ENCODE peak calls at places on chromosome 19, in four cellular contexts. One of them, this sample, is unnamed.
A peak's percentile ranks its signal among the peaks of the same experiment; 100 is the strongest.

GRCh38 chr19:20879501-20879900 is 43.5 kb upstream of the ZNF85 start:
- DNase-seq in IMR-90: no peak
- DNase-seq in stomach: no peak
- DNase-seq in breast epithelium: no peak
- DNase-seq in this sample: no peak

GRCh38 chr19:6765738-6766356 is 1.4 kb downstream of the SH2D3A start:
- DNase-seq in stomach: peak; percentile 97
- DNase-seq in breast epithelium: peak; percentile 95
- DNase-seq in IMR-90: no peak
- DNase-seq in this sample: peak; percentile 94

GRCh38 chr19:38319421-38320258 is at the start of gene KCNK6:
- DNase-seq in breast epithelium: no peak
- DNase-seq in stomach: peak; percentile 70
- DNase-seq in IMR-90: no peak
- DNase-seq in this sample: peak; percentile 92

GRCh38 chr19:7637374-7638256 is 705 bp downstream of the STXBP2 start:
- DNase-seq in IMR-90: no peak
- DNase-seq in stomach: peak; percentile 73
- DNase-seq in breast epithelium: no peak
- DNase-seq in this sample: no peak

GRCh38 chr19:6318772-6319171 is 14.6 kb downstream of the ACER1 start:
- DNase-seq in breast epithelium: no peak
- DNase-seq in stomach: no peak
- DNase-seq in IMR-90: peak; percentile 10
- DNase-seq in this sample: no peak

GRCh38 chr19:58581227-58582141 is 8.3 kb upstream of the MZF1 start:
- DNase-seq in breast epithelium: peak; percentile 80
- DNase-seq in IMR-90: peak; percentile 91
- DNase-seq in stomach: peak; percentile 89
- DNase-seq in this sample: peak; percentile 78

GRCh38 chr19:12782424-12783225 is 7.3 kb upstream of the HOOK2 start:
- DNase-seq in breast epithelium: peak; percentile 80
- DNase-seq in stomach: peak; percentile 80
- DNase-seq in IMR-90: peak; percentile 85
- DNase-seq in this sample: peak; percentile 96

GRCh38 chr19:17109962-17110598 is 34.5 kb downstream of the MYO9B start:
- DNase-seq in IMR-90: no peak
- DNase-seq in breast epithelium: no peak
- DNase-seq in stomach: peak; percentile 45
- DNase-seq in this sample: peak; percentile 61

GRCh38 chr19:36891768-36892357 is 24.2 kb downstream of the ZNF829 start:
- DNase-seq in breast epithelium: no peak
- DNase-seq in IMR-90: no peak
- DNase-seq in stomach: no peak
- DNase-seq in this sample: no peak

GRCh38 chr19:17931532-17932191 is 1.2 kb upstream of the CCDC124 start:
- DNase-seq in stomach: no peak
- DNase-seq in breast epithelium: no peak
- DNase-seq in IMR-90: no peak
- DNase-seq in this sample: no peak

GRCh38 chr19:52270266-52270885 is 989 bp downstream of the ZNF766 start:
- DNase-seq in breast epithelium: no peak
- DNase-seq in IMR-90: peak; percentile 17
- DNase-seq in stomach: no peak
- DNase-seq in this sample: no peak

GRCh38 chr19:47740866-47741519 is 4.4 kb upstream of the NOP53 start:
- DNase-seq in breast epithelium: no peak
- DNase-seq in stomach: no peak
- DNase-seq in IMR-90: no peak
- DNase-seq in this sample: no peak

GRCh38 chr19:48194041-48194871 is 23.8 kb downstream of the ZSWIM9 start:
- DNase-seq in stomach: no peak
- DNase-seq in breast epithelium: no peak
- DNase-seq in IMR-90: peak; percentile 7
- DNase-seq in this sample: peak; percentile 72

GRCh38 chr19:5032101-5032967 is 63.4 kb downstream of the KDM4B start:
- DNase-seq in breast epithelium: no peak
- DNase-seq in IMR-90: no peak
- DNase-seq in stomach: no peak
- DNase-seq in this sample: no peak

GRCh38 chr19:45852941-45853340 is 10.0 kb downstream of the SYMPK start:
- DNase-seq in breast epithelium: no peak
- DNase-seq in stomach: no peak
- DNase-seq in IMR-90: no peak
- DNase-seq in this sample: no peak

GRCh38 chr19:54325194-54325621 is 12.2 kb upstream of the LILRA5 start:
- DNase-seq in stomach: no peak
- DNase-seq in breast epithelium: no peak
- DNase-seq in IMR-90: peak; percentile 8
- DNase-seq in this sample: no peak

GRCh38 chr19:56144396-56144795 is 3.3 kb downstream of the ZNF444 start:
- DNase-seq in stomach: no peak
- DNase-seq in IMR-90: no peak
- DNase-seq in breast epithelium: no peak
- DNase-seq in this sample: no peak

GRCh38 chr19:47503130-47503822 is 11.6 kb downstream of the NAPA start:
- DNase-seq in breast epithelium: no peak
- DNase-seq in stomach: no peak
- DNase-seq in IMR-90: no peak
- DNase-seq in this sample: no peak

GRCh38 chr19:38678217-38678890 is 30.9 kb downstream of the ACTN4 start:
- DNase-seq in breast epithelium: no peak
- DNase-seq in stomach: no peak
- DNase-seq in IMR-90: no peak
- DNase-seq in this sample: no peak

GRCh38 chr19:46426035-46426505 is 2.7 kb downstream of the PNMA8C start:
- DNase-seq in IMR-90: no peak
- DNase-seq in breast epithelium: no peak
- DNase-seq in stomach: no peak
- DNase-seq in this sample: no peak

GRCh38 chr19:46591254-46591653 is 9.9 kb upstream of the CALM3 start:
- DNase-seq in stomach: no peak
- DNase-seq in IMR-90: no peak
- DNase-seq in breast epithelium: no peak
- DNase-seq in this sample: no peak

GRCh38 chr19:54420383-54421168 is 5.3 kb downstream of the TTYH1 start:
- DNase-seq in breast epithelium: no peak
- DNase-seq in IMR-90: no peak
- DNase-seq in stomach: no peak
- DNase-seq in this sample: no peak

GRCh38 chr19:41226053-41226873 is 7.2 kb downstream of the AXL start:
- DNase-seq in stomach: peak; percentile 62
- DNase-seq in IMR-90: peak; percentile 82
- DNase-seq in breast epithelium: peak; percentile 63
- DNase-seq in this sample: no peak

GRCh38 chr19:10826236-10826635 is 9.8 kb downstream of the TMED1 start:
- DNase-seq in stomach: no peak
- DNase-seq in IMR-90: no peak
- DNase-seq in breast epithelium: no peak
- DNase-seq in this sample: no peak

DNA sequence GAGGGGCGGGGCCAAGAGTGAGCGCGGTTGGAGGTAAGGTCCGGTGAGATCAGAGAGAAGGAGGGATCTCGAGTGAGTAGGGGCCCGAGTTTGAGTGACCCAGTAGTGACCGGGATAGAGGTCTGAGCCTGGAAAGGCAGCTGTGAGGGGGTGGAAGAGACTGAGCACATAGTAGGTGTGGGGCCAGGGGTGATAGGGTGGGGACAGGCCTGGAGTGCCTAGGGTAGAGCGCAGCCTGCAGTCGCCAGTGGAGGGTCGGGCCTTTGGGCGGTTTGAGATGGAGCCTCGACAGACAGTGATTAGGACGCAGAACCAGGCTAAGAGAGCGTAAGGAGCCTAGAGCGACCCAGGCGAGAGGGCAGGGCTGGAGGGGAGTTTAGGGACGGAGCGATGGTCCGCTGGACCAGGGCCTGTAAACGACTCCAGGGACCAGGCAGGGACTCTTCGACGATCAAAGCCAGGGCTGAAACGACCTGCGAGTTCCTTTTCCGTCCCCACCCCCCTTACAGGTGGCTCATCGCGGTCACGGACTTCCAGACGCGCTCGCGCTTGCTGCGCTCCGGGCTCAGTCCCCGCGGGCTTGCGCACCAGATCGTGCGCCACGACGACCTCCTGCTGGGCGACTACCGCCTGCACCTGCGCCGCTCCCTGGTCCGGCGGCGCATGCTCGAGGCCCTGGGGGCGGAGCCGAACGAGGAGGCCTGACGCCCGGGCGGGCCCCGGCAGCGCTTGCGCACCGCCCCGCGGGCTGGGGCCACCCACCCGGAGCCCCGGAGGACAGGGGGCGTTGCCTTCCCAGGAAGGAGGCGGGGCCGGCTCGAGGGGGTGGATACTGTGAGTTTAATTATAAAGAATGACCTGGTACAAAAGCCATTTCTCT is 9.4 kb downstream of the C19orf81 start:
- DNase-seq in IMR-90: peak; percentile 64
- DNase-seq in breast epithelium: no peak
- DNase-seq in stomach: peak; percentile 37
- DNase-seq in this sample: peak; percentile 87
- TF ChIP-seq POLR2A in IMR-90: no peak
- TF ChIP-seq POLR2A in breast epithelium: peak; percentile 36
- TF ChIP-seq POLR2A in stomach: no peak
- TF ChIP-seq POLR2A in this sample: no peak

DNA sequence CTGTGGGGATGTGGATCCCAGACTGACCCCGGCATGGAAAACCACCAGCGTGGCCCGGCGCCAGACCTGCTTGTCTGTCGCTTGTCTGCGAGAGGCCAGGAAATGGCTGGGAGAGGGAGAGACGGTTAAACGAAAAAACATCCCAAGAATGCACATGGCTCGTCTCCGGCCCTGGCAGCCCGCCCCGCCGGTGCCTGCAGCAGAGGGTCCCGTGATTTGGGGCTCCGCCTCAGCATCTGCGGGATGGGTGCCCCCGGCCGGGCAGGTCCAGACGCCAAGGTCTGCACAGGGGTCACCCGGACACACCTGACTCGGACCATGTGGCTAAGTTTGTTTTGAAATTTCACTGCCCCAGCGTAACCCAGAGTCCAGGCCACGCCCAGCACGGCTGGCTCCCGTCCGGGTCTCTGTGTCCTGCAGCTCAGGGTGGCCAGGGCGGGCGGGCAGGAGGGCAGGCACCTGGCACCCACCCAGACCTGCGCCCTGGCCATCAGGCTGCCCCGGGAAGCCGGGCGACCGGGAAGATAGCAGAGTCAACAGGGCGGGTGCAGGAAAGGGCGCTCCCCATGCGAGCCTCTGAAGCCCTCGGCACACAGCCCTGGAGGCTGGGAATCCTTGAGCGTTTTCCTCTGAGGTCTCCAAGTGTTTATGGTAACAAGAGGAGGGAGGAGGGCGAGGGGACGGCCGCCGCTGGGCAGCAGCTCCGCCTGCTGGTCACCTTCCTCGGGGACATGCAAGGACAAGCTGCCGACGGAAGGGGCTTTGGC is 103.2 kb downstream of the GADD45B start:
- DNase-seq in breast epithelium: peak; percentile 92
- DNase-seq in IMR-90: peak; percentile 89
- DNase-seq in stomach: peak; percentile 96
- DNase-seq in this sample: peak; percentile 97
- TF ChIP-seq POLR2A in breast epithelium: no peak
- TF ChIP-seq POLR2A in IMR-90: peak; percentile 32
- TF ChIP-seq POLR2A in stomach: no peak
- TF ChIP-seq POLR2A in this sample: no peak

GRCh38 chr19:29651622-29652394 is 13.5 kb upstream of the PLEKHF1 start:
- DNase-seq in breast epithelium: no peak
- DNase-seq in stomach: no peak
- DNase-seq in IMR-90: no peak
- DNase-seq in this sample: peak; percentile 45
- TF ChIP-seq POLR2A in breast epithelium: no peak
- TF ChIP-seq POLR2A in stomach: no peak
- TF ChIP-seq POLR2A in IMR-90: no peak
- TF ChIP-seq POLR2A in this sample: no peak

DNA sequence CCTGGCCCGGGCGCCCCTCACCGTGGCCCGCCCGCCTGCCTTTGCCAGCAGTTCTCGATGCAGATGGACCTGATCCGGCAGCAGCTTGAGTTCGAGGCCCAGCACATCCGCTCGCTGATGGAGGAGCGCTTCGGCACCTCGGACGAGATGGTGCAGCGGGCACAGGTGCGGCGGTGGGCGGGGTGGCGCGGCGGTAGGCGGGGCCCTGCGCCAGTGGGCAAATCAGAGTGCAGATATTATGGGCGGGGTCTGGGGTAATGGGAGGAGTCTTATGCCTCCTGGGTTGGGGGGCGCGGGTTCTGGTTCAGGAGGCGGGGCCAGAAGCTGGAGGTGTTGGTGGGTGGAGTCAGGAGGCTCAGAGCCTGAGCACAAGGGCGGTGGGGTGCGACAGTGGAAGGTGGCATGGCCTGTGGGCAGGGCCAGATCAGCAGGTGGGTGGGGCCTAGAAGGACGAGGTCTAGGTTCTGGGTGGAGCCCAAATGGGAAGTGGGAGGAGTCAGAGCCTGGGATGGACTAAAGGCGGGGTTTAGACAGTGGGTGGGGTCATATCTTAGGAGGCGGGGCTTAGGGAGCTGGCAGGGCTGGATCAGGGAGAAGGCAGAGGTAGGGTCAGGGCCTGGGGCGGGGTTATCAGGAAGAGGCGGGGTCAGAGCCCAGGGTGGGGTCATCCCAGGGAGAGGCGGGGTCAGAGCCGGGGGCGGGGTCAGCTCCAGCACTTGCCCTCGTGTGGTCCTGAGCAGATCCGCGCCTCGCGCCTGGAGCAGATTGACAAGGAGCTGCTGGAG is 5.6 kb downstream of the APC2 start:
- DNase-seq in IMR-90: peak; percentile 30
- DNase-seq in breast epithelium: no peak
- DNase-seq in stomach: peak; percentile 67
- DNase-seq in this sample: peak; percentile 40
- TF ChIP-seq POLR2A in IMR-90: no peak
- TF ChIP-seq POLR2A in breast epithelium: no peak
- TF ChIP-seq POLR2A in stomach: no peak
- TF ChIP-seq POLR2A in this sample: no peak